ENCODE peak calls at places on chromosomes 4 and X, in four cellular contexts. V, X, O and A are unnamed samples.

GRCh38 chrX:101656817-101657216 is 2.8 kb downstream of the ARMCX2 start:
- DNase-seq in V (no peak), X (no peak), O (no peak), A (no peak)

GRCh38 chrX:136762820-136763452 is 17.8 kb downstream of the ARHGEF6 start:
- DNase-seq in V (no peak), X (no peak), O (no peak), A (no peak)

GRCh38 chrX:73262991-73263390 is 48.3 kb upstream of the NAP1L2 start:
- DNase-seq in V (no peak), X (no peak), O (no peak), A (no peak)

GRCh38 chr4:132504438-132504837 is 644.7 kb upstream of the PCDH10 start:
- DNase-seq in V (no peak), X (no peak), O (peak; percentile 25), A (no peak)

GRCh38 chr4:15774020-15774420 is 4.1 kb upstream of the CD38 start:
- DNase-seq in V (no peak), X (no peak), O (no peak), A (peak; percentile 24)

GRCh38 chr4:154032914-154033313 is 244.0 kb upstream of the SFRP2 start:
- DNase-seq in V (no peak), X (no peak), O (no peak), A (no peak)

GRCh38 chr4:106367072-106367471 is 1.5 kb downstream of the GIMD1 start:
- DNase-seq in V (no peak), X (no peak), O (no peak), A (no peak)

GRCh38 chrX:9336501-9336900 is 128.4 kb upstream of the TBL1X start:
- DNase-seq in V (no peak), X (no peak), O (no peak), A (no peak)

GRCh38 chr4:17013382-17014006 is 115.0 kb upstream of the LDB2 start:
- DNase-seq in V (no peak), X (no peak), O (peak; percentile 61), A (no peak)

GRCh38 chrX:47283015-47283771 is 50.4 kb downstream of the USP11 start:
- DNase-seq in V (no peak), X (no peak), O (peak; percentile 55), A (no peak)

GRCh38 chrX:15680401-15680800 is 15.8 kb upstream of the CLTRN start:
- DNase-seq in V (no peak), X (no peak), O (peak; percentile 53), A (peak; percentile 41)

GRCh38 chr4:112082954-112083586 is 62.2 kb upstream of the FAM241A start:
- DNase-seq in V (no peak), X (no peak), O (peak; percentile 75), A (peak; percentile 9)

GRCh38 chr4:152041304-152041703 is 280.5 kb upstream of the GATB start:
- DNase-seq in V (no peak), X (no peak), O (no peak), A (no peak)

GRCh38 chrX:39144965-39145364 is 343.7 kb downstream of the MID1IP1 start:
- DNase-seq in V (no peak), X (no peak), O (no peak), A (no peak)

GRCh38 chrX:155048997-155049619 is 21.8 kb downstream of the CMC4 start:
- DNase-seq in V (no peak), X (no peak), O (peak; percentile 53), A (peak; percentile 65)

GRCh38 chr4:87055340-87055739 is 120.5 kb downstream of the AFF1 start:
- DNase-seq in V (no peak), X (no peak), O (no peak), A (no peak)

GRCh38 chrX:124274438-124275166 is 57.9 kb upstream of the TEX13D start:
- DNase-seq in V (peak; percentile 19), X (no peak), O (no peak), A (no peak)

GRCh38 chr4:69167300-69167699 is 47.2 kb downstream of the UGT2B11 start:
- DNase-seq in V (no peak), X (no peak), O (no peak), A (no peak)

GRCh38 chr4:3041192-3042142 is 32.9 kb downstream of the HTT-AS start:
- DNase-seq in V (peak; percentile 60), X (peak; percentile 93), O (peak; percentile 21), A (peak; percentile 15)

GRCh38 chr4:26407466-26407865 is 82.8 kb downstream of the CCKAR start:
- DNase-seq in V (no peak), X (no peak), O (no peak), A (no peak)

GRCh38 chr4:155604718-155605601 is 61.7 kb upstream of the GUCY1A1 start:
- DNase-seq in V (no peak), X (no peak), O (peak; percentile 91), A (no peak)

GRCh38 chrX:103063191-103063845 is 653 bp downstream of the BEX1 start:
- DNase-seq in V (no peak), X (no peak), O (peak; percentile 14), A (no peak)

GRCh38 chrX:108000751-108001150 is 18.6 kb upstream of the TEX13B start:
- DNase-seq in V (no peak), X (no peak), O (no peak), A (no peak)

GRCh38 chr4:8467016-8467415 is 26.4 kb downstream of the TRMT44 start:
- DNase-seq in V (no peak), X (no peak), O (no peak), A (no peak)

GRCh38 chrX:96835660-96836289 is 47.9 kb upstream of the RPA4 start:
- DNase-seq in V (no peak), X (no peak), O (no peak), A (no peak)

GRCh38 chrX:109384569-109385174 is 97.2 kb downstream of the GUCY2F start:
- DNase-seq in V (no peak), X (no peak), O (peak; percentile 54), A (peak; percentile 28)

GRCh38 chrX:152276277-152276676 is 137.9 kb upstream of the MAGEA10 start:
- DNase-seq in V (no peak), X (no peak), O (no peak), A (no peak)

GRCh38 chr4:16860506-16860905 is 37.9 kb downstream of the LDB2 start:
- DNase-seq in V (no peak), X (no peak), O (peak; percentile 94), A (no peak)

GRCh38 chrX:39600222-39600621 is 497.5 kb downstream of the BCOR start:
- DNase-seq in V (no peak), X (no peak), O (no peak), A (no peak)

GRCh38 chr4:185112104-185112503 is 31.0 kb upstream of the SLC25A4 start:
- DNase-seq in V (no peak), X (no peak), O (peak; percentile 94), A (peak; percentile 69)

GRCh38 chr4:40628888-40629287 is 776 bp downstream of the RBM47 start:
- DNase-seq in V (no peak), X (no peak), O (no peak), A (no peak)

GRCh38 chrX:136767104-136767941 is 13.4 kb downstream of the ARHGEF6 start:
- DNase-seq in V (peak; percentile 72), X (peak; percentile 93), O (peak; percentile 54), A (peak; percentile 57)

GRCh38 chr4:119300072-119300387 is 21.9 kb downstream of the FABP2 start:
- DNase-seq in V (peak; percentile 41), X (peak; percentile 90), O (no peak), A (peak; percentile 13)

DNA sequence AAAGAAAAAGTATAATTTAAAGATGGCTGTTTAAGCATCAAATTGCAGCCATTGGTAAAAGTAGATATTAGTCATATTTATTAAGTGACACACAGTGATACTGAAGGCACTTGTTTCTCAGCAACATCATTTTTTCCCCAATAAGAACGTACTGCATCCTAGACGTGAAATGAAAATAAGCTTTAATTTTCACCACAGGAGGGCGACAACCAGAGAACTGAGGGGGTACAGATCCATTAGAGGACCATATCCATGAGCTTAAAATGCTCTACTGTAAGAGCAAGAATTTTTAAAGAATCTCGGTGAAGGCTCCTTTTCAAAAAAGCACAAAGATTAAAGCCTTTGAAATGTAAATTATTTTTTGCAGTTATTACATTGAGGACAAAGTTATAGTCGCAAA is 33.4 kb downstream of the FRG1 start:
- DNase-seq in V (no peak), X (no peak), O (no peak), A (no peak)
- TF ChIP-seq CTCF in V (no peak), X (no peak), O (no peak), A (no peak)

GRCh38 chr4:95742179-95742578 is 97.7 kb upstream of the PDHA2 start:
- DNase-seq in V (no peak), X (no peak), O (no peak), A (no peak)

DNA sequence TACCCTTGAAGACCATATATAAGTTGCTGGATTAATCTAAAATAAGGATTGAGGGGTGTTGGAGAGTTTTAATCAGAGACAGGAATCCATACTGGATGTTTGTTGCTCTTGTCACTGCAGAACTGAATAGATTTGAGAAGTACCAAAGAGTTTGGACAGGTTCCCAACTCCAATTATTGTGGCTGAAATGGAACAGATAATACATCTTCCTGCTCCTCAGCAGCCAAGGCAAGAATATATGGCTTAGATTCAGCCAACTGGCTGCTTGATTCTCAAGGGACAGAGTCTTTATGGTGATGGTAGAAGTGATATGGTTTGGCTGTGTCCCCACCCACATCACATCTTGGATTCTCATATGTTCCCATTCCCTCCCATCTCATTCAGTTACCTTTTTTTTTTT is 97.0 kb upstream of the PDHA2 start:
- DNase-seq in V (no peak), X (no peak), O (no peak), A (no peak)
- TF ChIP-seq CTCF in V (no peak), X (no peak), O (no peak), A (no peak)

DNA sequence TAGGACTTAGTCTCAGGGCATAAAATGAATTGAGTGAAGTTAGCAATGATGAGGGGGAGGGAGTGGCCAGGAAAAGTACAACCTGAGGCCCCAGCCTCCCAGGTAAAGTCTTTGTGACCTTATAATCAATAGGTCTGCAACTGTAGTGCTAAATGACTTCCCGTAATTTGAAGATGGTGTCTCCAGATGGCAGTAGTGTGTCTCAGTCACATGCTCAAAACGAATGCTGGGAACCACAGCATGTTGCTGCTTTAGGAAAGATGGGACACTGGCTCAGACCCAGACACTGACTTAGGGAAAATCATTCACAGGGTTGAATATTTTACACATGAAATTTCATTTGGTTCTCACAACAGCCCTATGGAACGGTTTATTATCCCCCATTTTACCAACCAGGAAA is 10.3 kb downstream of the SRPX2 start:
- DNase-seq in V (no peak), X (no peak), O (no peak), A (peak; percentile 19)
- TF ChIP-seq CTCF in V (no peak), X (no peak), O (peak; percentile 8), A (no peak)

DNA sequence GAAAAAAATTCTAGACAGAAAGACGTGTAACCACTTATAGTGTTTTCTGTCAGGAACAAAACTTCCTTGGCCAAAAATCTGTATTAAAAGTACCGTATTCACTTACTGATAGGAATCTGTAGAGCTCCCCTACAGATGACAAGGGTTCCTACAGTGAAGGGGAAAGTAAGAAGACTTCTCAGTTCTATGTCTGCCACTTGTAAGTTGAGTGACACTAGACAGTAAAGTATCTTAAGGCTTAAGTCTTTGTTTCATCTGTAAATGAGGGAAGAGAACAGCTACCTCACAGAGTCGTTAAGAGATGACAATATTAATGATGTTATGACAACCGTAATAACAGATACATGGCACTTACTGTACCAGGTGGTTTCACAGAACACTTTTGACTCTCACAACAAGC is 3.3 kb downstream of the COQ2 start:
- DNase-seq in V (no peak), X (no peak), O (no peak), A (no peak)
- TF ChIP-seq CTCF in V (no peak), X (no peak), O (no peak), A (no peak)